ENCODE peak calls at places on chromosomes 2 and 18, in four cellular contexts. C is H54, U is posterior cingulate gyrus, L is ACHN. Q is an unnamed sample.
A peak's percentile ranks its signal among the peaks of the same experiment; 100 is the strongest.

GRCh38 chr2:13667415-13667757 is 950.6 kb downstream of the TRIB2 start:
- DNase-seq in C (no peak), U (no peak), L (no peak), Q (no peak)

GRCh38 chr18:7084080-7084765 is 33.4 kb downstream of the LAMA1 start:
- DNase-seq in C (peak; percentile 19), U (no peak), L (peak; percentile 66), Q (no peak)

GRCh38 chr2:36373149-36373880 is 17.7 kb downstream of the CRIM1 start:
- DNase-seq in C (no peak), U (no peak), L (no peak), Q (peak; percentile 51)

GRCh38 chr2:122328811-122329210 is 573.4 kb downstream of the TSN start:
- DNase-seq in C (no peak), U (no peak), L (no peak), Q (no peak)

GRCh38 chr2:1622521-1623200 is 121.7 kb downstream of the PXDN start:
- DNase-seq in C (no peak), U (no peak), L (no peak), Q (no peak)

GRCh38 chr18:22800551-22800951 is 132.6 kb upstream of the RBBP8 start:
- DNase-seq in C (no peak), U (no peak), L (no peak), Q (peak; percentile 18)

GRCh38 chr2:48531141-48531648 is 1.2 kb downstream of the STON1 start:
- DNase-seq in C (peak; percentile 46), U (no peak), L (no peak), Q (peak; percentile 23)

GRCh38 chr2:238094438-238095022 is 5.6 kb upstream of the ESPNL start:
- DNase-seq in C (no peak), U (no peak), L (no peak), Q (no peak)

GRCh38 chr2:42196403-42197267 is 27.5 kb downstream of the EML4 start:
- DNase-seq in C (no peak), U (no peak), L (peak; percentile 88), Q (peak; percentile 10)

GRCh38 chr2:27089111-27089954 is 2.8 kb downstream of the KHK start:
- DNase-seq in C (no peak), U (no peak), L (no peak), Q (no peak)

GRCh38 chr2:47056875-47057731 is 98.0 kb downstream of the STPG4 start:
- DNase-seq in C (no peak), U (no peak), L (no peak), Q (no peak)

GRCh38 chr2:42834161-42834560 is 41.8 kb upstream of the HAAO start:
- DNase-seq in C (no peak), U (no peak), L (no peak), Q (no peak)

GRCh38 chr2:86274918-86275275 is 62.5 kb downstream of the REEP1 start:
- DNase-seq in C (no peak), U (no peak), L (peak; percentile 78), Q (no peak)

GRCh38 chr2:96081042-96081441 is 35.3 kb downstream of the ADRA2B start:
- DNase-seq in C (no peak), U (no peak), L (no peak), Q (no peak)

GRCh38 chr2:45190481-45190880 is 181.2 kb upstream of the SIX2 start:
- DNase-seq in C (peak; percentile 58), U (no peak), L (peak; percentile 22), Q (no peak)

GRCh38 chr2:118643286-118643685 is 204.2 kb downstream of the EN1 start:
- DNase-seq in C (no peak), U (no peak), L (no peak), Q (no peak)

GRCh38 chr2:106159867-106160785 is 34.0 kb downstream of the UXS1 start:
- DNase-seq in C (no peak), U (no peak), L (no peak), Q (no peak)

GRCh38 chr2:1051075-1051474 is 100.4 kb downstream of the SNTG2 start:
- DNase-seq in C (no peak), U (no peak), L (peak; percentile 53), Q (no peak)

GRCh38 chr2:218892693-218893348 is 12.2 kb downstream of the WNT10A start:
- DNase-seq in C (no peak), U (peak; percentile 25), L (peak; percentile 77), Q (no peak)

GRCh38 chr18:74898965-74899364 is 301.3 kb downstream of the ZNF407 start:
- DNase-seq in C (peak; percentile 5), U (no peak), L (peak; percentile 76), Q (peak; percentile 56)

Q was measured in kidney epithelial cell.